ENCODE peak calls at places on chromosomes 7 and 10, in six cellular contexts. O is spleen, M is HCT116, A is ovary, D is body of pancreas, S is right lobe of liver. G is an unnamed sample. For H3K36me3, the result is how much of the 10 kb centered on the place peaks cover.

GRCh38 chr7:32941996-32942782 is 15.1 kb upstream of the FKBP9 start:
- DNase-seq in M (no peak), D (peak), A (peak), O (peak), S (peak), G (no peak)

GRCh38 chr10:80412521-80412920 is 4.2 kb downstream of the PRXL2A start:
- DNase-seq in D (no peak), A (no peak), M (no peak), O (no peak), S (no peak), G (no peak)

GRCh38 chr7:108091461-108091831 is 38.7 kb downstream of the LAMB4 start:
- DNase-seq in D (no peak), O (no peak), A (no peak), M (no peak), S (no peak), G (no peak)

GRCh38 chr7:111224354-111225231 is 133.7 kb downstream of the LRRN3 start:
- DNase-seq in D (no peak), A (no peak), S (no peak), O (no peak), M (no peak), G (no peak)

GRCh38 chr7:53358301-53358700 is 322.9 kb downstream of the POM121L12 start:
- DNase-seq in M (no peak), D (no peak), A (no peak), O (no peak), S (no peak), G (no peak)

GRCh38 chr10:119667562-119668328 is 16.6 kb downstream of the BAG3 start:
- DNase-seq in D (peak), S (no peak), M (peak), A (peak), O (no peak), G (no peak)

GRCh38 chr7:158393926-158394625 is 193.5 kb downstream of the PTPRN2 start:
- DNase-seq in M (no peak), O (peak), A (no peak), D (no peak), S (no peak), G (no peak)

GRCh38 chr10:126171555-126171954 is 216.7 kb downstream of the ADAM12 start:
- DNase-seq in M (no peak), S (no peak), O (no peak), D (no peak), A (no peak), G (no peak)

GRCh38 chr10:131832056-131832685 is 68.6 kb upstream of the PPP2R2D start:
- DNase-seq in S (peak), M (no peak), A (no peak), D (no peak), O (peak), G (no peak)

DNA sequence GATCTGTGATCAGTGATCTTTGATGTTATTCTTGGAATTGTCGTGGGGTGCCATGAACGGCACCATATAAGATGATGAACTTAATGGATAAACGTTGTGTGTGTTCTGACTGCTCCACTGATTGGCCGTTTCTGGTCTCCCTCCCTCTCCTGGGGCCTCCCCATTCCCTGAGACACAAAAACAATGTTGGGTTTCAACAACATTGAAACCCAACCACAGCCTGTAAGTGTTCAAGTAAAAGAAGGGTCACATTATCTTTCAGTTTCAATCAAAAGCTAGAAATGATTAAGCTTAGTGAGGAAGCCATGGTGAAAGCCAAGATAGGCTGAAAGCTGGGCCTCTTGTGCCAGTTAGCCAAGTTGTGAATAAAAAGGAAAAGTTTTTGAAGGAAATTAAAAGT is 19.5 kb downstream of the EN2 start:
- DNase-seq in M (no peak), O (no peak), A (no peak), D (no peak), S (no peak), G (no peak)
- H3K36me3 ChIP-seq in M (under half), O (under half), A (under half), D (under half), S (under half), G (under half)

DNA sequence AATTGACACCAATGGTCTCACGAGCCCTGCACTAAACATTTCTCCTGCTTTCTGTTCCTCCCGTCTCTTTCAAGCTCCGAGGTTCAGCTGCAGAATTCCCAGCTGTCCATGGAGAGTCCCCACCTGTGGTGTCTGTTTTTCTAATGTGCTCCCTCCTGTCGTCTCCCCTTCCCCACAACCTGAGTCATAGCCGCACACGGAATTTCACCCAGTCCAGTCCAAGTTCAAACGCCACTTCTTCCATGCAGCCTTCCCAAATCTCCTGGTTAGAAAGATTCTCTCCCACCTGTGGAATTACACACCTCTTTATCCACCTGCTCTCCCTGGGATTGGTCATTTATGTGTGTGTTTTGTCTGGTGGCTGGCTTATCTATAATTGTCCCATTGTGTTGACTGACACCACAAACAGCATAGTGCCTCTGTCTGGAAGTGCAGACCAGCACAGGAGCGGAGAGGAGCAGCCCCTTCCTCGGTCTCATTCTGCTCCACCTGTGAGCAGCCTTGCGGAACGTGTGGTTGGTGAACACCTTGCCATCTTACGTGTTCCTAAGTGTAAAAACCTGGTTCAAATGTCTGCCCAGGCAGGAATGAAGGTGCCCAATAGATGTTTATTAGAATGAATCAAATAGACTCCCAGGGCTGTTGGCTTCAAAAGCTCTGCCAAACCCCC is 3.3 kb upstream of the DIP2C start:
- DNase-seq in A (no peak), D (no peak), O (no peak), M (no peak), S (no peak), G (no peak)
- TF ChIP-seq CTCF in A (no peak), D (no peak), O (no peak), M (no peak), S (no peak), G (no peak)

DNA sequence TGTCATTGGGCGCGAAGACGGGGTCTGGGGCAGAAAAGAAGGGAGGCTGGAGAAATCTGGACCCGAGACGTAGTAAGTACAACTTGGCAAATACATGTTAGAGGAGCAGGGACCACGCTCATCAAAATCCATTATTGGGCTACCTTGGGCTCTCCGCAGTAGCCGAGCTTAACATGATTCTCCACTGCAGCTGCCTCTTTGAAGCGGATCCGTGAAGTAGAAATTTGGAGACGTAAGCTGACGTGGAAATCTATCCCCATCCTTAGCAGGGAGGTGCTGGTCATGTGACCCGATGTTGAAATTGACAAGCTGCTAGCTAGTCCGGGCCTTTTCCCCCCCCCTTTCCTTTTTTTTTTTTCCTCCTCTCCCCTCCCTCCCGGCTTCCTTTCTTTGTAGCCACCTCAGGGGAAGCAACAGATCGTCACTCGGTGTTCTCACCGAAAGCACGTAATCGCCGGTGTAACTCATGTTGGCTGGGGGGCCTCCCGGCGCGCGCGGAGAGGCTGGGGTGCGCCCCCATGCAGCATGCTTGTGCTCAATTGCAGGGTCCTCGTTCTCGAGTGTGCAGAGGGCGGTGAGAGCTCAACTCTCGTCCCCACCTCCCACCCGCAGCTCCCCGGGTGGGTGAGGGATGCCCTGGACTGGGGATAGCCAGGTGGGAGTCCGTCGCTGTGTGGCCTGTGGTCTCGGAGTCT is at the start of gene HOXA11:
- DNase-seq in S (no peak), D (peak), M (no peak), A (no peak), O (peak), G (no peak)
- TF ChIP-seq POLR2A in S (no peak), D (no peak), M (peak), A (no peak), O (no peak), G (no peak)

GRCh38 chr10:100173035-100173434 is 12.8 kb downstream of the ERLIN1 start:
- DNase-seq in O (no peak), A (no peak), S (no peak), M (no peak), D (no peak), G (no peak)
- H3K36me3 ChIP-seq in O (half or more), A (under half), S (under half), M (half or more), D (under half), G (under half)